ENCODE peak calls at places on chromosomes 3 and 15, in five cellular contexts. P is heart left ventricle, L is stomach, F is Peyer's patch, A is thoracic aorta. R is an unnamed sample. For H3K36me3, the result is how much of the 10 kb centered on the place peaks cover.

GRCh38 chr3:23959147-23959900 is 14.2 kb downstream of the NR1D2 start:
- DNase-seq in P (no peak), L (no peak), F (no peak), A (no peak), R (peak)

GRCh38 chr3:157463819-157464218 is 27.2 kb downstream of the PTX3 start:
- DNase-seq in P (no peak), L (no peak), F (no peak), A (no peak), R (no peak)

GRCh38 chr3:56064684-56065083 is 403.6 kb downstream of the ERC2 start:
- DNase-seq in P (no peak), L (no peak), F (no peak), A (no peak), R (no peak)

GRCh38 chr3:77377717-77378116 is 337.8 kb downstream of the ROBO2 start:
- DNase-seq in P (no peak), L (no peak), F (no peak), A (no peak), R (no peak)

GRCh38 chr3:48756640-48757039 is 39.6 kb upstream of the IP6K2 start:
- DNase-seq in P (no peak), L (no peak), F (no peak), A (no peak), R (no peak)

GRCh38 chr15:91281991-91282390 is 181.9 kb downstream of the SV2B start:
- DNase-seq in P (no peak), L (no peak), F (no peak), A (no peak), R (no peak)

GRCh38 chr15:81378438-81378837 is 4.4 kb upstream of the TMC3 start:
- DNase-seq in P (no peak), L (no peak), F (no peak), A (no peak), R (no peak)

GRCh38 chr3:197775317-197775716 is 15.7 kb upstream of the LRCH3 start:
- DNase-seq in P (no peak), L (no peak), F (no peak), A (no peak), R (no peak)

GRCh38 chr3:117998071-117998470 is 1036.6 kb downstream of the IGSF11 start:
- DNase-seq in P (no peak), L (no peak), F (no peak), A (no peak), R (no peak)

GRCh38 chr15:89114974-89115373 is 26.7 kb downstream of the ABHD2 start:
- DNase-seq in P (no peak), L (peak), F (no peak), A (no peak), R (peak)

GRCh38 chr15:101489236-101489632 is 273 bp downstream of the PCSK6 start:
- DNase-seq in P (peak), L (peak), F (no peak), A (no peak), R (no peak)

GRCh38 chr3:170419301-170420087 is 826 bp downstream of the CLDN11 start:
- DNase-seq in P (peak), L (no peak), F (no peak), A (no peak), R (no peak)

GRCh38 chr3:101423984-101424888 is 88.8 kb downstream of the SENP7 start:
- DNase-seq in P (no peak), L (no peak), F (no peak), A (no peak), R (no peak)

GRCh38 chr3:141646760-141647561 is 91.1 kb upstream of the RNF7 start:
- DNase-seq in P (peak), L (no peak), F (no peak), A (no peak), R (peak)

GRCh38 chr15:93467327-93467726 is 378.3 kb upstream of the RGMA start:
- DNase-seq in P (peak), L (no peak), F (no peak), A (peak), R (no peak)

GRCh38 chr3:139202226-139202958 is 141.4 kb upstream of the MRPS22 start:
- DNase-seq in P (peak), L (no peak), F (no peak), A (no peak), R (no peak)

GRCh38 chr3:189325454-189325853 is 153.7 kb downstream of the TPRG1 start:
- DNase-seq in P (no peak), L (no peak), F (no peak), A (no peak), R (no peak)

GRCh38 chr3:182837855-182838454 is 44.7 kb downstream of the ATP11B start:
- DNase-seq in P (no peak), L (no peak), F (no peak), A (no peak), R (no peak)

GRCh38 chr3:128647307-128647706 is 3.3 kb downstream of the RPN1 start:
- DNase-seq in P (no peak), L (no peak), F (no peak), A (no peak), R (no peak)

GRCh38 chr3:128650096-128651050 is at the start of gene RPN1:
- DNase-seq in P (peak), L (peak), F (peak), A (peak), R (peak)

GRCh38 chr3:128649264-128649663 is 1.4 kb downstream of the RPN1 start:
- DNase-seq in P (no peak), L (no peak), F (no peak), A (no peak), R (no peak)

DNA sequence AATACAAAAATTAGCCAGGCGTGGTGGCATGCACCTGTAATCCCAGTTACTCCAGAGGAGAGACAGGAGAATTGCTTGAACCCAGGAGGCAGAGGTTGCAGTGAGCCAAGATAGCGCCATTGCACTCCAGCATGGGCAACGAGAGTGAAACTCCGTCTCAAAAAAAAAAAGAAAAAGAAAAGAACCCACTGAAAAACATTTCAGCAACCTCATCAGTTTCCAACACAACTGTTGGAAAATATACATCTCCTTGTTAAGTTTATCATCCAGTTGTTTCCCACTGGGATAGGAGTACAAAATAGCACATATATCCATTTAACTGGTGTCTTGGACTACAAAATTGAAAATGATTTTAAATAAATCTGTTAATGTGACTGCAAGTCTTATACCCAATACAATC is 2.2 kb downstream of the RPN1 start:
- DNase-seq in P (no peak), L (no peak), F (no peak), A (no peak), R (no peak)
- H3K4me3 ChIP-seq in P (peak), L (peak), F (no peak), A (no peak), R (peak)

DNA sequence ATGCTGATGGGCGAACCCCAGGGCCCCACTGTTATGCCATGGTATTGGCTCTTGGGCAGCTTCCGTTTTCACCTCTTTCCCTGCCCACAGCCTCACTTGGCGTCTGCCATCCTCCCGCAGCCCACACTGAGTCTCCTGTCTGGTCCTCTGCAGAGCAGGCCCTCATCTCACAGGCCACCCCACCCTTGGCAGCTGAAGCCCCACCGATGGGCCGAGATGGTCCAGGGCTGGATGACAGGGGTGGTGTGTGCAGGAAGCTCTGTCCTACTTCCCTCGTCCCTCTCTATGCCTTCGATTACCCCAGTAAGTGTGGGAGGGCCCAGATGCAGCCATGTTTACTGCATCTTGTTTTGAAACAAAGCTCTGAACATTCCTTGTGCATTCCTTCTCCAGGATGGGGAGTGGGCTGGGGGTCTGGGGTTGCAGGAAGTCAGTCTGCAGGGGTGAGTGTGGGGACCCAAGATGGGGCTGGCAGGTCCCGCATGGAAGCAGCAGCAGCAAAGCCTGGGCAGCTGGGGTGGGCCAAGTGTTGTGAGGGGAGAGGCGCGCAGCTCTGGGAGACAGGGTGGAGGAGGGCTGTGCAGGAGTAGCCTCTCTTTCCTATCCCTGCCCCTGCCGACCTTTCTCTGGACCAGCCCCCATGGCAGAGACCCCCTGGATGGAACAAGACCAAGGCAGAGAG is 20.9 kb downstream of the TBC1D21 start:
- DNase-seq in P (no peak), L (no peak), F (no peak), A (no peak), R (no peak)
- H3K36me3 ChIP-seq in P (under half), L (under half), F (under half), A (under half), R (under half)

DNA sequence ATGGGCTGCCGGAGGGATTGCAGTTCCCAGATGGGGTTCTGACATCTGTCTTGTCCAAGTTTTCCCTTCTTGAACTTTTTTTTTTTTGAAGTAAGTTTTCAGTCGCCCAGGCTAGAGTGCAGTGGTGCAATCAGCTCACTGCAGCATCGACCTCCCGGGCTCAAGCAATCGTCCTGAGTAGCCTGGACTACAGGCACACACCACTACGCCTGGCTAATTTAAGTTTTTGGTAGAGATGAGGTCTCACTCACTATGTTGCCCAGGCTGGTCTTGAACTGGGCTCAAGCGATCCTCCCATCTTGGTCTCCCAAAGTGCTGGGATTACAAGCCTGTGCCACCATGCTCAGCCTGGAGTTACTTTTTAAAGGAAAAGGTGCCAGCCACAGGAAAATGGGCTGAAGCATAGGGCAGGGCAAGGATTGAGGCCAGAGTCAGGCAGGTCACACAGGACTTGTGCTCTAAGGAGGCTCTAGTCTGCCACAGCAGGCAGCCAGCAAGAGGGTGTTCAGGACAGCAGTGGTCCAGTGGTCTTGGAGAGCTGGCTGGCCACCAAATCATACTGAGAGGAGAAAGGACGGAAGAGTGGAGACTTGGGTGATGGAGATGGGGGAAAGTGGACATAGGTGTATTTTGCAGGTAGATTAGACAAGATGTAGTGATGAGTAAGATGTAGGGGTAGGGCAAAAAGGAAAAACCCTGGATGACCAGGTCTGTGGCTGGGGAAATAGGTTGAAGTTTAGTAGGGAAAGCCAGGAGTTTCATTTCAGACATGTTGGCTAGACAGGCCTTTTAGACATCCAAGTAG is 6.0 kb upstream of the PODXL2 start:
- DNase-seq in P (no peak), L (no peak), F (no peak), A (no peak), R (no peak)
- H3K27ac ChIP-seq in P (no peak), L (no peak), F (no peak), A (no peak), R (no peak)

GRCh38 chr15:40163657-40164416 is 3.0 kb downstream of the BUB1B start:
- DNase-seq in P (no peak), L (no peak), F (no peak), A (no peak), R (no peak)
- H3K4me3 ChIP-seq in P (no peak), L (no peak), F (no peak), A (no peak), R (no peak)